ENCODE peak calls at places on chromosomes 4 and X, in seven cellular contexts. Y, Z, U, K, F, Q and S are unnamed samples.

GRCh38 chr4:173194175-173194574 is 25.6 kb downstream of the GALNT7 start:
- DNase-seq in Y (no peak), Z (no peak), U (no peak), K (no peak), F (no peak), Q (no peak), S (no peak)

GRCh38 chrX:63613531-63614028 is 171.4 kb downstream of the ARHGEF9 start:
- DNase-seq in Y (no peak), Z (no peak), U (no peak), K (no peak), F (no peak), Q (no peak), S (no peak)

GRCh38 chrX:150303386-150304097 is 59.6 kb upstream of the MAMLD1 start:
- DNase-seq in Y (no peak), Z (peak), U (no peak), K (no peak), F (no peak), Q (no peak), S (no peak)

GRCh38 chr4:5887361-5888221 is 5.3 kb downstream of the CRMP1 start:
- DNase-seq in Y (no peak), Z (no peak), U (no peak), K (no peak), F (no peak), Q (peak), S (no peak)

GRCh38 chrX:19030805-19031204 is 46.9 kb upstream of the PHKA2 start:
- DNase-seq in Y (no peak), Z (no peak), U (peak), K (peak), F (no peak), Q (no peak), S (peak)

GRCh38 chrX:150507251-150507856 is 61.1 kb upstream of the MTM1 start:
- DNase-seq in Y (no peak), Z (no peak), U (no peak), K (no peak), F (no peak), Q (peak), S (no peak)

GRCh38 chr4:118173126-118173525 is 138.8 kb downstream of the NDST3 start:
- DNase-seq in Y (no peak), Z (no peak), U (no peak), K (no peak), F (no peak), Q (no peak), S (no peak)

GRCh38 chr4:30402276-30402675 is 317.9 kb upstream of the PCDH7 start:
- DNase-seq in Y (no peak), Z (no peak), U (no peak), K (no peak), F (no peak), Q (no peak), S (peak)

GRCh38 chr4:109065006-109065405 is 237.5 kb downstream of the COL25A1 start:
- DNase-seq in Y (no peak), Z (no peak), U (no peak), K (no peak), F (no peak), Q (no peak), S (no peak)

GRCh38 chr4:2745981-2746806 is 9.9 kb downstream of the TNIP2 start:
- DNase-seq in Y (no peak), Z (no peak), U (peak), K (peak), F (peak), Q (no peak), S (peak)

GRCh38 chr4:86977621-86978184 is 42.9 kb downstream of the AFF1 start:
- DNase-seq in Y (no peak), Z (no peak), U (peak), K (peak), F (no peak), Q (no peak), S (peak)

GRCh38 chr4:155849042-155849441 is 17.0 kb downstream of the ASIC5 start:
- DNase-seq in Y (no peak), Z (no peak), U (no peak), K (no peak), F (no peak), Q (no peak), S (no peak)

GRCh38 chr4:103292373-103292772 is 94.2 kb upstream of the CENPE start:
- DNase-seq in Y (no peak), Z (no peak), U (no peak), K (no peak), F (no peak), Q (no peak), S (no peak)

GRCh38 chr4:88219099-88219498 is 60.7 kb upstream of the ABCG2 start:
- DNase-seq in Y (no peak), Z (no peak), U (no peak), K (peak), F (no peak), Q (no peak), S (no peak)

GRCh38 chr4:130359537-130359936 is 1263.6 kb downstream of the C4orf33 start:
- DNase-seq in Y (no peak), Z (no peak), U (peak), K (peak), F (no peak), Q (no peak), S (no peak)

GRCh38 chr4:79042079-79042674 is 102.9 kb upstream of the PAQR3 start:
- DNase-seq in Y (no peak), Z (no peak), U (peak), K (peak), F (no peak), Q (no peak), S (peak)
- TF ChIP-seq CTCF in Y (peak), Z (no peak), U (peak), K (peak), F (peak), Q (peak), S (peak)

DNA sequence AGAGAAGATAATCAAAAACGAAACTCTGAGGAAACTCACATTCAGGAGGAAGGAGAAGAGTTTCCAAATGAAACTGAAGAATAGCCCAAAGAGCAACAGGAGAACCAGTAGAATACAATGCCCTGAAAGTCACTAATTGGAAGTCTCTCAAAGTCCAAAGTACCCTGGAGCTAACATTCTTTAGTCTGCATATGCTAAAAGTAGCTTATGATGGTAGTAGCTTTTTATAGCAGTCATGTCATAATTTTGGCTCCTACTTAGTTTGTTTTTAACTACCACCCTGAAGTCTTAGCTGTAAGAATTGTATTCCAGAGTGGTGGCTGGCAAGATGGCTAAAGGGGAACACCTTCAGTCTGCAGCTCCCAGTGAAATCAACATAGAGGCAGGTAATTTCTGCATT is 100.3 kb upstream of the FGF16 start:
- DNase-seq in Y (no peak), Z (no peak), U (no peak), K (no peak), F (no peak), Q (no peak), S (no peak)
- H3K27ac ChIP-seq in Y (no peak), Z (no peak), U (no peak), K (no peak), F (no peak), Q (no peak), S (no peak)

GRCh38 chr4:181582595-181582994 is 660.6 kb upstream of the TENM3 start:
- DNase-seq in Y (no peak), Z (no peak), U (no peak), K (peak), F (no peak), Q (no peak), S (no peak)
- TF ChIP-seq CTCF in Y (no peak), Z (no peak), U (peak), K (no peak), F (no peak), Q (peak), S (no peak)

GRCh38 chr4:185128272-185129119 is 14.6 kb upstream of the SLC25A4 start:
- DNase-seq in Y (no peak), Z (no peak), U (no peak), K (peak), F (no peak), Q (peak), S (no peak)
- H3K27ac ChIP-seq in Y (no peak), Z (peak), U (no peak), K (peak), F (peak), Q (no peak), S (no peak)

GRCh38 chrX:50442426-50443116 is 28.1 kb downstream of the DGKK start:
- DNase-seq in Y (no peak), Z (no peak), U (no peak), K (no peak), F (no peak), Q (no peak), S (no peak)

GRCh38 chrX:50447535-50447934 is 23.1 kb downstream of the DGKK start:
- DNase-seq in Y (no peak), Z (no peak), U (no peak), K (no peak), F (no peak), Q (no peak), S (no peak)

GRCh38 chrX:50452782-50453181 is 17.8 kb downstream of the DGKK start:
- DNase-seq in Y (no peak), Z (no peak), U (no peak), K (no peak), F (no peak), Q (no peak), S (no peak)

GRCh38 chrX:50450324-50450723 is 20.3 kb downstream of the DGKK start:
- DNase-seq in Y (no peak), Z (no peak), U (no peak), K (no peak), F (no peak), Q (no peak), S (no peak)

GRCh38 chrX:50448565-50448964 is 22.1 kb downstream of the DGKK start:
- DNase-seq in Y (no peak), Z (no peak), U (no peak), K (peak), F (no peak), Q (no peak), S (peak)
- TF ChIP-seq CTCF in Y (no peak), Z (no peak), U (no peak), K (no peak), F (peak), Q (peak), S (peak)

DNA sequence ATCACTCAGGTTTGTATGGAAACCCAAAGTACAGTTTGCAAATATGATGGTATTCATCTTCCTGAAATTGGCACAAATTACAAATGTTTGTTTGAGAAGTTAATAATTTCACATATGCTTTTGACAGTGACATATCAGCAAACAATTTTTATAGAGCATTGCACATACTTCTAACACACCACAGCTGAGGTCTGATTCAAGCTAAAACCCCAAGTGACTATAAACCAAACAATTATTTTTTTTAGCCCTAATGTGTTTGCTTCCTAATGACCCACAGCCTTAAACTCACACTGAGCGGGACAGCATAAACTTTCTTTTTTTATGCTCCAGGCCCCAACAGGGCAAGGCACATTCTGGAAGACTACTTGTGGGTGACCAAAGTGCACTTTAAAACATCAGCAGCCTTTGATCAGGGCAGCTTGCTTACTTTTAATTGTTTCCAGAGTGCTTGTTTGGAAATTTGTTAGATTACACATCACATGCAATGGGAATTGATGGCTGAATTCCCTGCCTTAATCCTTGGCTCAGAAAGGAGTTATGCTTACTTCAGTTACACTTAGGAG is 502.7 kb upstream of the SLIT2 start:
- DNase-seq in Y (no peak), Z (no peak), U (no peak), K (no peak), F (no peak), Q (no peak), S (no peak)
- H3K27ac ChIP-seq in Y (no peak), Z (peak), U (peak), K (no peak), F (peak), Q (no peak), S (no peak)

GRCh38 chr4:184728858-184729257 is 5.0 kb downstream of the CENPU start:
- DNase-seq in Y (no peak), Z (no peak), U (peak), K (no peak), F (no peak), Q (no peak), S (peak)

GRCh38 chr4:184731056-184731455 is 2.8 kb downstream of the CENPU start:
- DNase-seq in Y (no peak), Z (no peak), U (no peak), K (no peak), F (no peak), Q (no peak), S (no peak)

GRCh38 chr4:184734758-184735157 is 862 bp upstream of the CENPU start:
- DNase-seq in Y (no peak), Z (no peak), U (no peak), K (no peak), F (no peak), Q (no peak), S (no peak)

GRCh38 chr4:184732126-184732525 is 1.8 kb downstream of the CENPU start:
- DNase-seq in Y (no peak), Z (no peak), U (no peak), K (no peak), F (no peak), Q (no peak), S (peak)

GRCh38 chr4:184733654-184734524 is at the start of gene CENPU:
- DNase-seq in Y (peak), Z (peak), U (peak), K (peak), F (peak), Q (peak), S (peak)
- TF ChIP-seq CTCF in Y (no peak), Z (no peak), U (no peak), K (no peak), F (no peak), Q (no peak), S (peak)

DNA sequence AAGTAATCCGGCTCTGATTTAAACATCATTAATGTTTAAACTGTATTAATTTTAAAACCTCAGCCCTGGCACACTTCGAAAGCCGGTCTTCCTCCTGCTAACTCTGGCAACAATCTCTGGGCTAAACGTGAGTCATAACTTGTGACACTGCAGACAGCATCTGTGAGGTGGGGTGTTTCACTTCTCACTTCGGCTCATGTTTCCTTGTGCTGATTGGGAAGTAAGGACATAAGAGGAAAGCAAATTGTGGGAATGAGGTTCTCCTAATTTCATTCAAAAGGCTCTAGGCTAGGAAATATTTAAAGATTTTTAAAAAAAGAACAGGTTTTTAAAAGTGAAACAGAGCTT is 139.9 kb upstream of the USP9X start:
- DNase-seq in Y (no peak), Z (no peak), U (peak), K (peak), F (no peak), Q (no peak), S (no peak)
- H3K27ac ChIP-seq in Y (peak), Z (peak), U (peak), K (peak), F (peak), Q (no peak), S (no peak)

DNA sequence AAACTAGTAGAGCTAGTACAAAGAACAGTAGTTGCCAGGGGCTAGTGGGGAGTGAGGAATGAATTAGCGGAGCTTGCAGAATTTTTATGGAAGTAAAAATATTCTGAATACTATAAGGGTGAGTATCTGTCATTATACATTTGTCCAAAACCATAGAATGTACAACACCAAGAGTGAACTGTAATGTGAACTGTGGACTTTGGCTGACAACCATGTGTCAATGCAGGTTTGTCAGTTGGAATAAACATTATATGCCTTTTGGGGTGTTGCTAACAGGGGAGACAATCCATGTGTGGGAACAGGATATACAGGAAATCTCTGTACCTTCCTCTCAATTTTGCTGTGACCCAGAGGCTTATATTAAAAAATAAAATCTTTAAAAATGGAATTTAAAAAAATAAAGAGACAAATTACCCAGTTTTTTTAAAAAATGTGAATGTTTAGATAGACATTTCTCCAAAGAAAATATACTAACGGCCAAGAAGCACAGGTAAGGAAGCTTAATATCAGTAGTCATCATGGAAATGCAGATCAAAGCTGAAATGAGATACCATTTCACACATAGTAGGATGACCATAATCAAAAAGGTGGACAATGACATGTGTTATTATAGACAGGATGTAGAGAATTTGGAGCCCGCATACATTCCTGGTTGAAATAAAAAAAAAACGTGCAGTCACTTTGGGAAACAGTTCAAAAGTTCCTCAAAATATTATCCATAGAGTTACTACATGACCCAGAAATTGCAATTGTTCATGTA is 899.8 kb downstream of the RAB28 start:
- DNase-seq in Y (no peak), Z (no peak), U (no peak), K (no peak), F (no peak), Q (no peak), S (no peak)
- TF ChIP-seq CTCF in Y (no peak), Z (no peak), U (no peak), K (no peak), F (no peak), Q (no peak), S (no peak)

GRCh38 chrX:104750146-104750699 is 184.2 kb downstream of the IL1RAPL2 start:
- DNase-seq in Y (no peak), Z (no peak), U (no peak), K (no peak), F (no peak), Q (no peak), S (no peak)
- H3K27ac ChIP-seq in Y (no peak), Z (no peak), U (no peak), K (no peak), F (no peak), Q (no peak), S (no peak)